ENCODE peak calls at places on chromosomes 3 and 15, in ten cellular contexts. C, D, Y, B, K, J, Q, V, T and H are unnamed samples.

GRCh38 chr3:160671231-160671630 is 5.7 kb upstream of the ARL14 start:
- DNase-seq in T (no peak), B (no peak), D (no peak), C (peak; percentile 27), J (no peak), Y (no peak), V (no peak), K (no peak), Q (no peak), H (no peak)

GRCh38 chr15:44081223-44082013 is 113.7 kb downstream of the FRMD5 start:
- DNase-seq in B (no peak), C (no peak), V (no peak), Y (no peak), T (no peak), Q (no peak), D (no peak), K (no peak), J (no peak), H (no peak)

GRCh38 chr15:78437107-78437761 is 782 bp upstream of the IREB2 start:
- DNase-seq in B (no peak), Y (no peak), K (no peak), Q (no peak), V (no peak), J (no peak), D (no peak), C (no peak), T (no peak), H (no peak)

GRCh38 chr15:81295466-81296145 is 28.3 kb downstream of the STARD5 start:
- DNase-seq in D (no peak), Y (no peak), C (no peak), B (no peak), J (no peak), K (no peak), V (no peak), T (no peak), Q (no peak), H (no peak)

GRCh38 chr15:34240537-34240936 is 15.7 kb downstream of the EMC4 start:
- DNase-seq in Y (no peak), V (no peak), K (no peak), Q (no peak), J (no peak), T (no peak), C (no peak), D (no peak), B (no peak), H (no peak)

GRCh38 chr15:43516185-43516584 is 1.2 kb upstream of the MAP1A start:
- DNase-seq in J (peak; percentile 49), Y (no peak), B (no peak), T (no peak), Q (no peak), V (no peak), K (no peak), C (no peak), D (peak; percentile 73), H (no peak)

GRCh38 chr3:185071401-185071800 is 81.5 kb downstream of the C3orf70 start:
- DNase-seq in Y (no peak), J (no peak), V (no peak), B (no peak), Q (no peak), C (no peak), T (no peak), K (no peak), D (no peak), H (peak; percentile 75)

GRCh38 chr15:99421172-99421656 is 144.6 kb upstream of the MEF2A start:
- DNase-seq in T (peak; percentile 45), Q (peak; percentile 57), C (no peak), V (no peak), K (no peak), Y (no peak), J (no peak), D (no peak), B (no peak), H (no peak)

GRCh38 chr3:159458982-159459381 is 529.7 kb upstream of the IL12A start:
- DNase-seq in C (no peak), J (no peak), V (no peak), B (no peak), Q (no peak), Y (no peak), K (no peak), T (no peak), D (no peak), H (no peak)

GRCh38 chr3:45597166-45597565 is 2.6 kb downstream of the LIMD1 start:
- DNase-seq in B (no peak), D (peak; percentile 52), K (peak; percentile 36), J (no peak), C (no peak), Q (no peak), Y (no peak), V (no peak), T (no peak), H (no peak)

GRCh38 chr15:90011705-90012104 is 10.6 kb downstream of the ZNF710 start:
- DNase-seq in K (no peak), D (no peak), Y (no peak), J (no peak), T (no peak), Q (no peak), B (no peak), V (no peak), C (no peak), H (no peak)

GRCh38 chr15:90006217-90007088 is 5.3 kb downstream of the ZNF710 start:
- DNase-seq in K (no peak), D (no peak), J (no peak), B (no peak), C (no peak), Q (no peak), T (no peak), Y (no peak), V (no peak), H (no peak)

GRCh38 chr15:90008607-90009006 is 7.5 kb downstream of the ZNF710 start:
- DNase-seq in C (no peak), Q (no peak), B (no peak), V (no peak), K (no peak), T (no peak), Y (no peak), D (no peak), J (no peak), H (no peak)

GRCh38 chr15:90007089-90007487 is 6.0 kb downstream of the ZNF710 start:
- DNase-seq in T (no peak), C (no peak), J (no peak), Y (no peak), D (no peak), Q (no peak), V (no peak), K (no peak), B (no peak), H (no peak)

GRCh38 chr15:90009301-90010063 is 8.4 kb downstream of the ZNF710 start:
- DNase-seq in K (no peak), C (no peak), Y (no peak), B (no peak), T (no peak), V (no peak), Q (no peak), D (no peak), J (no peak), H (no peak)
- TF ChIP-seq CTCF in K (no peak), C (no peak), Y (no peak), B (no peak), T (no peak), V (no peak), Q (no peak), D (no peak), J (no peak), H (no peak)

GRCh38 chr15:45376300-45376928 is 1.9 kb downstream of the GATM start:
- DNase-seq in B (peak; percentile 20), C (peak; percentile 12), J (no peak), Q (no peak), Y (no peak), T (no peak), D (no peak), K (no peak), V (no peak), H (no peak)

GRCh38 chr15:45376967-45377629 is 1.2 kb downstream of the GATM start:
- DNase-seq in Y (no peak), V (no peak), J (no peak), T (no peak), K (no peak), B (peak; percentile 24), D (no peak), Q (no peak), C (no peak), H (no peak)

GRCh38 chr15:45378913-45379262 is 544 bp upstream of the GATM start:
- DNase-seq in D (peak; percentile 22), T (no peak), Q (no peak), V (no peak), K (no peak), J (no peak), Y (no peak), C (no peak), B (peak; percentile 77), H (no peak)

GRCh38 chr15:45377630-45378148 is 655 bp downstream of the GATM start:
- DNase-seq in B (peak; percentile 82), Y (peak; percentile 34), J (peak; percentile 39), V (no peak), D (peak; percentile 40), K (no peak), T (peak; percentile 24), Q (no peak), C (peak; percentile 23), H (no peak)

GRCh38 chr15:45378149-45378912 is at the start of gene GATM:
- DNase-seq in D (peak; percentile 84), T (peak; percentile 74), V (peak; percentile 78), J (peak; percentile 79), Q (peak; percentile 91), K (peak; percentile 81), B (peak; percentile 83), Y (peak; percentile 79), C (peak; percentile 95), H (peak; percentile 90)
- TF ChIP-seq CTCF in D (peak; percentile 45), T (no peak), V (no peak), J (peak; percentile 42), Q (peak; percentile 12), K (peak; percentile 53), B (no peak), Y (peak; percentile 44), C (no peak), H (peak; percentile 57)

DNA sequence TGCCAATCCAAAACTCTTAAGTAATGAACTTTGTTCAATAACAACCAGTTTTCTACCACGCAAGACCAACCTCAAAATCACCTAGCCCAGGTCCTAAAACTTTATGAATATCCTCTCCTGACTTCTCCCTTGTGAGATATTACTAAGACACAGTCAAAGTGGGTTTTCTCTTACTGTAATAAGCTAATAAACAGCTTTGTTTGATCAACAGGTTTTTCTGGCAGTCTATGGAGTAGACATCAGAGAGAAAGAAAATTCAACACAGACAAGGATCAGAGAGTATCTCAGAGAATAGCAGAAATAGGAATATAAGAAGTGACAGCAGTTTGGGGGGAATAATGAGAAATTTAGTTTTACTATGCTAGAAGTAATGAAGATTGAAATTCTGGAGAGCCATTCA is 79.6 kb downstream of the NR2E3 start:
- DNase-seq in Y (no peak), K (no peak), J (no peak), V (no peak), B (no peak), T (no peak), D (no peak), C (no peak), Q (no peak), H (no peak)
- TF ChIP-seq CTCF in Y (no peak), K (no peak), J (no peak), V (no peak), B (no peak), T (no peak), D (no peak), C (no peak), Q (no peak), H (no peak)

DNA sequence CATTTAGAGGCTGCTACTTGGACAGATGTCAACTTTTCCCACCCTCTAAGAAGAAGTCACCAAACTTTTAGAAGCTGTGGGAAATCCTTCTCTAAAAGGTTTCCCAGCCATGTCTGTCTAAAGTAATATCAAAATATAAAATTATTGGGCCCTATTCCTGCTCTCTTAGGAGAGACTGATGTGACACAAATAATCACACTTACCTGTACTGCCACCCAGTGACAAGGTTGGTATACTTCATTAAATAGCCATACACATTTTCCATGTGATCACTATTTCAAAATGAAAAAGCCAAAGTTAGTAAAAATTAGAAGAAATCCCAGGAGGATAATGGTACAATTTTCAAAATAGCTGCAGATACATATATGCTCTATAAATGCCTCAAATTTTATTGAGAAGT is 12.6 kb downstream of the OSBPL11 start:
- DNase-seq in J (no peak), V (no peak), K (no peak), Y (no peak), D (no peak), B (no peak), C (peak; percentile 15), T (no peak), Q (no peak), H (no peak)
- TF ChIP-seq CTCF in J (no peak), V (no peak), K (no peak), Y (no peak), D (no peak), B (no peak), C (no peak), T (no peak), Q (no peak), H (peak; percentile 24)